ENCODE peak calls at places on chromosomes 11 and 22, in five cellular contexts. C is mammary epithelial cell, A is breast epithelium, V is mucosa of descending colon, R is fibroblast of villous mesenchyme. M is an unnamed sample.

GRCh38 chr11:693887-694562 is 997 bp downstream of the DEAF1 start:
- DNase-seq in R (no peak), C (no peak), A (no peak), V (peak; percentile 50), M (no peak)

GRCh38 chr11:75469785-75470405 is 36.9 kb upstream of the KLHL35 start:
- DNase-seq in A (no peak), V (no peak), R (no peak), C (no peak), M (no peak)

GRCh38 chr22:30880181-30880601 is 88.4 kb downstream of the MORC2 start:
- DNase-seq in C (no peak), A (no peak), V (no peak), R (no peak), M (no peak)

GRCh38 chr22:46660604-46661201 is 40.5 kb downstream of the GRAMD4 start:
- DNase-seq in C (peak; percentile 10), R (no peak), A (peak; percentile 45), V (peak; percentile 80), M (no peak)

GRCh38 chr22:29072193-29072978 is 449 bp upstream of the KREMEN1 start:
- DNase-seq in R (peak; percentile 65), V (peak; percentile 98), C (peak; percentile 89), A (peak; percentile 93), M (no peak)

GRCh38 chr11:72605958-72606357 is 68.3 kb downstream of the PDE2A start:
- DNase-seq in A (no peak), R (no peak), V (no peak), C (no peak), M (no peak)

GRCh38 chr22:46929046-46929688 is 166.7 kb downstream of the TBC1D22A start:
- DNase-seq in R (no peak), C (no peak), A (no peak), V (no peak), M (no peak)

GRCh38 chr11:23573430-23573829 is 713.2 kb upstream of the CCDC179 start:
- DNase-seq in R (no peak), A (no peak), V (no peak), C (no peak), M (no peak)

GRCh38 chr11:17272823-17273222 is 3.7 kb upstream of the NUCB2 start:
- DNase-seq in C (peak; percentile 26), R (no peak), V (no peak), A (no peak), M (no peak)

GRCh38 chr11:57668467-57668890 is 565 bp downstream of the ZDHHC5 start:
- DNase-seq in V (no peak), R (no peak), C (no peak), A (no peak), M (no peak)

GRCh38 chr11:69102732-69103615 is 52.8 kb upstream of the SMIM38 start:
- DNase-seq in C (no peak), R (no peak), V (no peak), A (no peak), M (no peak)

GRCh38 chr11:35364101-35364780 is 55.1 kb downstream of the SLC1A2 start:
- DNase-seq in R (peak; percentile 87), A (peak; percentile 85), V (peak; percentile 11), C (peak; percentile 85), M (peak; percentile 88)
- TF ChIP-seq CTCF in R (no peak), A (no peak), V (no peak), C (no peak), M (no peak)

GRCh38 chr22:22103078-22103593 is 120.5 kb upstream of the TOP3B start:
- DNase-seq in C (no peak), R (no peak), A (no peak), V (no peak), M (peak; percentile 76)
- TF ChIP-seq CTCF in C (peak; percentile 46), R (peak; percentile 59), A (no peak), V (no peak), M (peak; percentile 27)

GRCh38 chr11:102810943-102811528 is 13.1 kb upstream of the MMP1 start:
- DNase-seq in V (no peak), A (no peak), R (no peak), C (peak; percentile 45), M (no peak)

GRCh38 chr11:102812188-102812587 is 14.2 kb upstream of the MMP1 start:
- DNase-seq in C (no peak), A (no peak), R (no peak), V (no peak), M (no peak)

GRCh38 chr11:102813484-102813883 is 15.5 kb upstream of the MMP1 start:
- DNase-seq in R (no peak), C (peak; percentile 61), V (no peak), A (no peak), M (no peak)

GRCh38 chr11:102806296-102806695 is 8.3 kb upstream of the MMP1 start:
- DNase-seq in A (no peak), V (no peak), R (no peak), C (no peak), M (no peak)

DNA sequence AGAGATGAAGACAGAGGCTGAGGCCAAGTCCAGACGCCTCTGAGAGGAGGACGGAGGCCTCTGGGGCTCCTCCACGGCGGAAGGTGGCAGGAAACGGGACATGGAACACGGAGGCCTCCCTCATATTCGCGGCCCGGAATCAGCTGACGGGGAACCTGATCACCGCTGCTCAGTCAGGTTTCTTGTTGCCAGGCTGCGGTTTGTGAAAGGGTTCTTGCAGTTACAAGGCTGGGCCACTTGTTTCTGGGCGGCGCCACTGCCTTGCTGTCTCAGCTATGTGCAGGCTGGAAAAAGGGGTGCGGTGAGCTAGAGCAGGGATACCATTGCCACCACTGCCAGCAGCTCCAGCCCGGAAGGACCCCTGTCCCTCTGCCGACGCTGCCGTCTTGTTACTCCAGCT is 10.0 kb upstream of the MMP1 start:
- DNase-seq in V (no peak), C (no peak), A (no peak), R (no peak), M (no peak)
- TF ChIP-seq CTCF in V (no peak), C (peak; percentile 11), A (no peak), R (peak; percentile 43), M (peak; percentile 48)

DNA sequence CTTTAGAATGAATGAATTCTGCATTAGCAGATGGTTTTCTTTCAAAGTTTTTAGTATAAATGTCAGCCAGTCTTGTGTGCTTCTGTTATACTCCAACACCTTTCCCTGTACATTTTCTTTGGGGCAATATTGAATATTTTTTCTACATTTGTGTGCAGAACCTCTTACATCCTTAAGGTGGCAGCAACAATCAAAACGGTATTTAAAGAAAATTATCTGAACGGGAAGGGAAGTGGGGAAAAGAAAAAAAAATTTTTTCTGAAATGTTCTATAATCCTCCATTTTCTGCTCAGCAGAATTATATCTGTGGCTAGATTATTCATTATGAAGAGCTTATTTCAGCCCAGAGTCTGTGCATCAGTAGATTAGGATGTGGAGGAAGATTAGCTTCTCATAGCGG is 347.3 kb upstream of the RAG2 start:
- DNase-seq in R (no peak), V (no peak), A (no peak), C (no peak), M (no peak)
- TF ChIP-seq CTCF in R (peak; percentile 39), V (no peak), A (no peak), C (peak; percentile 53), M (peak; percentile 56)

GRCh38 chr11:129696309-129696989 is 119.2 kb upstream of the TMEM45B start:
- DNase-seq in R (no peak), V (no peak), A (no peak), C (no peak), M (peak; percentile 80)
- TF ChIP-seq CTCF in R (no peak), V (no peak), A (no peak), C (no peak), M (no peak)

M was measured in osteocyte.